ENCODE peak calls at places on chromosome 6, in six cellular contexts. D is GM20000; U is stimulated activated CD4-positive, alpha-beta T cell treated with anti-CD3 and anti-CD28 coated beads, TNF-alpha, amount 100 ng/mL, for 4 hours; R is pancreas; B is putamen; F is NCI-H1436. H is an unnamed sample.

GRCh38 chr6:157912326-157912725 is 69.3 kb upstream of the SYNJ2 start:
- DNase-seq in D (no peak), U (no peak), R (no peak), B (peak), F (no peak), H (no peak)

GRCh38 chr6:151414641-151415260 is 23.4 kb upstream of the ZBTB2 start:
- DNase-seq in D (no peak), U (no peak), R (no peak), B (no peak), F (no peak), H (no peak)

GRCh38 chr6:161694995-161695394 is 421.1 kb upstream of the AGPAT4 start:
- DNase-seq in D (peak), U (no peak), R (no peak), B (no peak), F (no peak), H (no peak)

GRCh38 chr6:152720964-152721363 is 23.3 kb downstream of the MYCT1 start:
- DNase-seq in D (no peak), U (no peak), R (no peak), B (no peak), F (no peak), H (no peak)

GRCh38 chr6:55868910-55869479 is 6.4 kb downstream of the BMP5 start:
- DNase-seq in D (peak), U (no peak), R (no peak), B (no peak), F (no peak), H (no peak)

GRCh38 chr6:160431791-160432404 is 83.7 kb downstream of the SLC22A3 start:
- DNase-seq in D (no peak), U (no peak), R (no peak), B (no peak), F (no peak), H (no peak)

GRCh38 chr6:30818426-30818841 is 65.9 kb upstream of the DDR1 start:
- DNase-seq in D (no peak), U (no peak), R (no peak), B (no peak), F (no peak), H (no peak)

GRCh38 chr6:116278853-116279231 is 888 bp downstream of the TSPYL1 start:
- DNase-seq in D (no peak), U (no peak), R (peak), B (no peak), F (no peak), H (peak)

GRCh38 chr6:89412071-89413005 is at the start of gene RRAGD:
- DNase-seq in D (peak), U (peak), R (peak), B (peak), F (peak), H (peak)

GRCh38 chr6:129184324-129184723 is 301.4 kb downstream of the LAMA2 start:
- DNase-seq in D (no peak), U (no peak), R (no peak), B (no peak), F (no peak), H (no peak)

GRCh38 chr6:130834482-130835251 is 7.5 kb downstream of the SMLR1 start:
- DNase-seq in D (no peak), U (no peak), R (no peak), B (no peak), F (no peak), H (no peak)

GRCh38 chr6:18680842-18681241 is 293.7 kb downstream of the RNF144B start:
- DNase-seq in D (no peak), U (no peak), R (no peak), B (no peak), F (no peak), H (no peak)

GRCh38 chr6:31381666-31382065 is 21.7 kb upstream of the MICA start:
- DNase-seq in D (no peak), U (no peak), R (no peak), B (no peak), F (no peak), H (no peak)

GRCh38 chr6:63663147-63663877 is 27.7 kb downstream of the PHF3 start:
- DNase-seq in D (no peak), U (no peak), R (no peak), B (no peak), F (no peak), H (no peak)

GRCh38 chr6:136345145-136345544 is 55.5 kb upstream of the BCLAF1 start:
- DNase-seq in D (no peak), U (no peak), R (no peak), B (no peak), F (no peak), H (no peak)

GRCh38 chr6:142285235-142286087 is 16.3 kb upstream of the ADGRG6 start:
- DNase-seq in D (no peak), U (no peak), R (no peak), B (no peak), F (no peak), H (no peak)

GRCh38 chr6:9481292-9482029 is 933.4 kb downstream of the TFAP2A start:
- DNase-seq in D (no peak), U (no peak), R (no peak), B (no peak), F (no peak), H (peak)

GRCh38 chr6:48567016-48567415 is 456.0 kb upstream of the PTCHD4 start:
- DNase-seq in D (no peak), U (no peak), R (no peak), B (no peak), F (no peak), H (no peak)

GRCh38 chr6:138546733-138547185 is 47.5 kb upstream of the NHSL1 start:
- DNase-seq in D (peak), U (no peak), R (no peak), B (no peak), F (no peak), H (no peak)

GRCh38 chr6:137975058-137975940 is 108.2 kb downstream of the TNFAIP3 start:
- DNase-seq in D (peak), U (no peak), R (no peak), B (no peak), F (no peak), H (no peak)

H was measured in NCI-H2029.